ENCODE peak calls at places on chromosomes 3 and 15, in five cellular contexts. Y is tibial nerve, W is upper lobe of right lung, F is PC-3, G is uterus. O is an unnamed sample.

GRCh38 chr3:98402507-98402906 is 12.0 kb downstream of the OR5K3 start:
- DNase-seq in Y (no peak), W (no peak), F (no peak), G (no peak), O (no peak)

GRCh38 chr15:67067161-67067853 is 1.9 kb downstream of the SMAD3 start:
- DNase-seq in Y (no peak), W (no peak), F (no peak), G (peak; percentile 27), O (no peak)

GRCh38 chr3:13192471-13193213 is 119.4 kb upstream of the IQSEC1 start:
- DNase-seq in Y (no peak), W (no peak), F (peak; percentile 37), G (no peak), O (no peak)

GRCh38 chr3:196073188-196073838 is 8.6 kb downstream of the TFRC start:
- DNase-seq in Y (peak; percentile 77), W (peak; percentile 50), F (peak; percentile 74), G (peak; percentile 60), O (no peak)

GRCh38 chr15:66754789-66755188 is 52.8 kb downstream of the SMAD6 start:
- DNase-seq in Y (no peak), W (no peak), F (no peak), G (no peak), O (no peak)

GRCh38 chr15:59174846-59175831 is 31.5 kb upstream of the LDHAL6B start:
- DNase-seq in Y (peak; percentile 39), W (peak; percentile 67), F (peak; percentile 71), G (peak; percentile 43), O (peak; percentile 56)

GRCh38 chr3:162719684-162720341 is 1223.2 kb downstream of the OTOL1 start:
- DNase-seq in Y (no peak), W (no peak), F (peak; percentile 98), G (no peak), O (no peak)

GRCh38 chr15:39140060-39140604 is 440.7 kb upstream of the THBS1 start:
- DNase-seq in Y (no peak), W (no peak), F (peak; percentile 72), G (no peak), O (no peak)

GRCh38 chr3:89565098-89565497 is 457.7 kb downstream of the EPHA3 start:
- DNase-seq in Y (no peak), W (no peak), F (peak; percentile 89), G (no peak), O (no peak)

GRCh38 chr3:128845119-128845518 is 34.3 kb upstream of the ACAD9 start:
- DNase-seq in Y (no peak), W (no peak), F (no peak), G (no peak), O (no peak)

GRCh38 chr3:64462203-64463120 is 225.3 kb downstream of the ADAMTS9 start:
- DNase-seq in Y (no peak), W (no peak), F (no peak), G (no peak), O (no peak)

GRCh38 chr3:13012228-13012691 is 61.0 kb downstream of the IQSEC1 start:
- DNase-seq in Y (peak; percentile 81), W (peak; percentile 89), F (no peak), G (no peak), O (peak; percentile 75)

GRCh38 chr15:49697121-49697520 is 76.3 kb downstream of the DTWD1 start:
- DNase-seq in Y (no peak), W (no peak), F (peak; percentile 49), G (no peak), O (no peak)

GRCh38 chr15:99477745-99478525 is 87.8 kb upstream of the MEF2A start:
- DNase-seq in Y (no peak), W (no peak), F (no peak), G (no peak), O (no peak)

GRCh38 chr15:51390239-51390931 is 48.9 kb downstream of the GLDN start:
- DNase-seq in Y (no peak), W (no peak), F (no peak), G (no peak), O (no peak)

GRCh38 chr3:101676765-101677435 is at the start of gene ZBTB11:
- DNase-seq in Y (peak; percentile 100), W (peak; percentile 99), F (peak; percentile 100), G (peak; percentile 100), O (peak; percentile 100)

GRCh38 chr3:191282262-191283215 is 46.7 kb upstream of the CCDC50 start:
- DNase-seq in Y (no peak), W (no peak), F (peak; percentile 30), G (no peak), O (no peak)

GRCh38 chr3:3998140-3998977 is 199.1 kb downstream of the LRRN1 start:
- DNase-seq in Y (no peak), W (no peak), F (peak; percentile 61), G (no peak), O (no peak)

GRCh38 chr3:31432897-31433678 is 99.6 kb upstream of the STT3B start:
- DNase-seq in Y (no peak), W (no peak), F (no peak), G (no peak), O (no peak)

GRCh38 chr3:58392191-58392590 is 41.4 kb downstream of the PDHB start:
- DNase-seq in Y (no peak), W (no peak), F (no peak), G (no peak), O (no peak)

GRCh38 chr3:6112546-6112945 is 748.4 kb upstream of the GRM7 start:
- DNase-seq in Y (no peak), W (no peak), F (peak; percentile 4), G (no peak), O (no peak)

GRCh38 chr15:51224428-51224827 is 114.0 kb downstream of the CYP19A1 start:
- DNase-seq in Y (no peak), W (no peak), F (no peak), G (no peak), O (no peak)

GRCh38 chr15:78012643-78013077 is 64.9 kb downstream of the TBC1D2B start:
- DNase-seq in Y (peak; percentile 77), W (peak; percentile 83), F (peak; percentile 62), G (no peak), O (peak; percentile 78)

GRCh38 chr3:114389156-114389555 is 95.3 kb downstream of the TIGIT start:
- DNase-seq in Y (no peak), W (no peak), F (no peak), G (no peak), O (no peak)

GRCh38 chr15:40511093-40511471 is 40.3 kb downstream of the CHST14 start:
- DNase-seq in Y (no peak), W (no peak), F (no peak), G (no peak), O (no peak)

GRCh38 chr15:51621917-51622268 is 678 bp downstream of the DMXL2 start:
- DNase-seq in Y (peak; percentile 17), W (no peak), F (peak; percentile 46), G (peak; percentile 42), O (peak; percentile 58)

GRCh38 chr3:111541911-111542483 is at the start of gene CD96:
- DNase-seq in Y (peak; percentile 22), W (no peak), F (peak; percentile 31), G (no peak), O (no peak)

GRCh38 chr3:69986419-69986818 is 13.1 kb upstream of the SAMMSON start:
- DNase-seq in Y (no peak), W (no peak), F (no peak), G (no peak), O (no peak)

GRCh38 chr3:98021821-98022220 is 13.3 kb downstream of the GABRR3 start:
- DNase-seq in Y (no peak), W (no peak), F (peak; percentile 27), G (no peak), O (no peak)

GRCh38 chr15:83287541-83288027 is 3.1 kb upstream of the BNC1 start:
- DNase-seq in Y (no peak), W (no peak), F (peak; percentile 96), G (no peak), O (no peak)

DNA sequence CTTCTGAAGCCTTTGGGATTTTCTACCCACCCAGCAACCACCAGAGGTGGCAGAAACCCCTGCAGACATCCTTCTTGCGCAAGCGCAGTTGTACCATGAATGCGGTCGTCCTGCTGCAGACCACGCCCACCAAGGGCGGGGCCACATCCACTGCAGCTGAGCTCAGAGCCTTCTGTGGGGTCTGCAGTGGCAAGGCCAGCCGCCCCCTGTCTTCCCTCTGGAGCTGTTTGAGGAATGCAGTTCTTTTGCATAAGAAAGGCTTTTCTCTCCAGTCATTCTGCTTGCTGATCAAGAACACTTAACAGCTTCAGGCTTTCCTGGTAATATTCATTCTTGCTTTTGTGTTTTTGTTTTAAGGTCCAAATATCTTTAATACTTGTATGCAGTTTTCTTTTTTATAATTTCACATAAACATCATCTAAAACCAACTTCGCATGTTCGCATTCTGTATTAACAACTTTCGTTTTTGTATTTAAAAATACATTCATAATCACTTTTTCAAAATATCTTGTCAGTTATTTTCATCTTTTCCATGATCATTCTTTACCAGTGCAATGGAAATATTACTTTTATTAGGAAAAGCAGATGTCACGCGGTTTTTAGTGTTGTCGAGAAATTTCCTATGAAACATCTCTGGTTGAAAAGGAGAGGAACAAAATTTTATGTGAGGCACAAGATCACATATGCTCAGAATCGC is 98.2 kb upstream of the SNRPN start:
- DNase-seq in Y (no peak), W (no peak), F (no peak), G (no peak), O (no peak)
- H3K9me3 ChIP-seq in Y (no peaks in the 10 kb centered on the region), W (no peaks in the 10 kb centered on the region), F (peaks cover 19% of the 10 kb centered on the region), G (no peaks in the 10 kb centered on the region), O (no peaks in the 10 kb centered on the region)

DNA sequence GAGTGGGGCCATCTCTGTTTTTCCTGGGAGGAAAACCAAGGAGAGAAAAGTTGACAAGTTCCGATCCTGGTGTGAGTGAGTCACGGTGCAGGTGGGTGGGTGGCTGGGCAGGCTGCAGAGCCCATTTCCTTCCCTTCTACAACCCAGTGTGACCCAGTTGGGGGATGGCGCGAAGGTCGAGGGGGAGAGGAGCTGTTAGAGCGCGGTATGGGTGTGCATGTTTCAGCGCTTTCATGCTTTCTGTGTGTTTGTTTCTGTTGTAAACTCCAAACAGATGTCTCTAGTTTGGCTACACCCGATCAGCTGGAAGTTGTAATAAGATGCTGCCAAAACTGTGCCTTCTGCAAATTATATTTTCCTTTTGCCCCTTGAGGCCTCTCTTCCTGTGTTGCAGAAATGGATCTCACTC is 3.8 kb downstream of the FAM43A start:
- DNase-seq in Y (peak; percentile 11), W (no peak), F (peak; percentile 23), G (peak; percentile 35), O (peak; percentile 39)
- H3K27ac ChIP-seq in Y (no peak overlapping the region), W (peak overlapping the region; percentile 74), F (no peak overlapping the region), G (peak overlapping the region; percentile 78), O (peak overlapping the region; percentile 52)

GRCh38 chr3:279325-279724 is 82.8 kb downstream of the CHL1 start:
- DNase-seq in Y (no peak), W (no peak), F (no peak), G (no peak), O (no peak)

GRCh38 chr3:278300-279064 is 81.9 kb downstream of the CHL1 start:
- DNase-seq in Y (no peak), W (no peak), F (no peak), G (no peak), O (no peak)

GRCh38 chr3:280691-281090 is 84.1 kb downstream of the CHL1 start:
- DNase-seq in Y (no peak), W (no peak), F (no peak), G (no peak), O (no peak)

DNA sequence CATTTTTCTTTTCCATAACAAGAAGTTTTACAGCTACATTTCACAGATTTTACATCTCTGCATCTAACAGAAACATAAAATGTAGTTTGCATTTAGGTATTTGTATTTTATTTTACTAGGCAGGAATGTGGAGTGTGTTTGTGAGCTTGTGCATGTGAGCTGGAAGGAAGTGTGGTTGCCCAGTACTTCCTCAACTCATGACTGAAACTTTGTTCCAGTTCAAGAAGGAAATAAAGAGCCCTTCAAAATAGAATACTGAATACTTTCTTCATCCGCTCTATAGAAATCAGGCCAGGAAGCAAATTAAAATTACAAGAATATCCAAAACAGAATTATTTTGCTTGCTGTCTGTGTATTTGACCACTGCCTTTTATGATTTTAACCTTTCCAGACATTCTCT is 81.3 kb downstream of the CHL1 start:
- DNase-seq in Y (no peak), W (no peak), F (no peak), G (no peak), O (no peak)
- H3K4me3 ChIP-seq in Y (no peak overlapping the region), W (no peak overlapping the region), F (no peak overlapping the region), G (no peak overlapping the region), O (no peak overlapping the region)

GRCh38 chr3:26350853-26351252 is 271.7 kb upstream of the LRRC3B start:
- DNase-seq in Y (no peak), W (no peak), F (no peak), G (no peak), O (no peak)
- H3K9me3 ChIP-seq in Y (no peaks in the 10 kb centered on the region), W (no peaks in the 10 kb centered on the region), F (peaks cover 27% of the 10 kb centered on the region), G (no peaks in the 10 kb centered on the region), O (peaks cover 12% of the 10 kb centered on the region)